ENCODE peak calls at places on chromosome 12, in seven cellular contexts. T is T-helper 1 cell; B is glomerular endothelial cell; W is psoas muscle; L is effector CD4-positive, alpha-beta T cell; H is head of caudate nucleus; Y is activated T-helper 9 cell treated with anti-CD3 and anti-CD28 coated beads, Interleukin-2, amount 50 U/mL, for 16 hours. E is an unnamed sample.

GRCh38 chr12:48668996-48669395 is 13.0 kb downstream of the KANSL2 start:
- DNase-seq in L (no peak), W (no peak), Y (no peak), H (no peak), T (no peak), B (no peak), E (no peak)

GRCh38 chr12:123431951-123432886 is 4.3 kb downstream of the RILPL2 start:
- DNase-seq in W (no peak), B (no peak), Y (peak), L (peak), H (no peak), T (no peak), E (no peak)

GRCh38 chr12:4506870-4507269 is 31.8 kb upstream of the RAD51AP1 start:
- DNase-seq in L (no peak), Y (no peak), T (no peak), W (no peak), H (no peak), B (no peak), E (no peak)

GRCh38 chr12:76457010-76457409 is 102.6 kb downstream of the OSBPL8 start:
- DNase-seq in Y (no peak), B (no peak), W (no peak), H (no peak), L (no peak), T (no peak), E (no peak)

GRCh38 chr12:32477714-32478113 is 78.4 kb downstream of the FGD4 start:
- DNase-seq in L (no peak), W (no peak), Y (no peak), T (no peak), B (no peak), H (no peak), E (no peak)

GRCh38 chr12:93186131-93186530 is 191.6 kb upstream of the NUDT4 start:
- DNase-seq in L (no peak), B (no peak), H (no peak), Y (no peak), W (no peak), T (no peak), E (no peak)

GRCh38 chr12:13530966-13531365 is 334.4 kb downstream of the EMP1 start:
- DNase-seq in T (no peak), H (peak), Y (no peak), L (no peak), B (no peak), W (no peak), E (no peak)

GRCh38 chr12:123165537-123165936 is 14.6 kb upstream of the PITPNM2 start:
- DNase-seq in T (no peak), W (no peak), L (no peak), H (no peak), Y (no peak), B (no peak), E (no peak)

GRCh38 chr12:2231011-2231595 is 178.3 kb downstream of the CACNA1C start:
- DNase-seq in Y (no peak), T (no peak), H (no peak), L (no peak), B (no peak), W (no peak), E (no peak)

GRCh38 chr12:1796515-1797010 is 23.8 kb upstream of the LRTM2 start:
- DNase-seq in L (no peak), Y (peak), B (no peak), W (peak), T (no peak), H (no peak), E (no peak)

GRCh38 chr12:90407841-90408240 is 547.1 kb downstream of the CCER1 start:
- DNase-seq in T (no peak), Y (no peak), H (no peak), B (no peak), L (no peak), W (no peak), E (no peak)

GRCh38 chr12:129909051-129910020 is 5.5 kb upstream of the TMEM132D start:
- DNase-seq in W (no peak), L (no peak), H (no peak), T (no peak), B (no peak), Y (no peak), E (no peak)

GRCh38 chr12:129673807-129674206 is 230.0 kb downstream of the TMEM132D start:
- DNase-seq in B (no peak), H (no peak), Y (no peak), W (no peak), L (no peak), T (no peak), E (no peak)

GRCh38 chr12:118714051-118714460 is 267.3 kb upstream of the SRRM4 start:
- DNase-seq in L (no peak), H (no peak), Y (no peak), B (no peak), W (no peak), T (no peak), E (peak)

GRCh38 chr12:124766745-124767074 is 97.0 kb downstream of the SCARB1 start:
- DNase-seq in W (no peak), Y (no peak), L (no peak), T (no peak), B (no peak), H (no peak), E (no peak)

GRCh38 chr12:26939192-26939832 is 1.0 kb downstream of the FGFR1OP2 start:
- DNase-seq in B (no peak), H (no peak), L (no peak), Y (no peak), W (no peak), T (no peak), E (no peak)

GRCh38 chr12:56158926-56159461 is 835 bp downstream of the MYL6 start:
- DNase-seq in L (no peak), H (peak), B (no peak), W (peak), Y (no peak), T (no peak), E (no peak)

GRCh38 chr12:14058717-14059116 is 77.3 kb upstream of the GRIN2B start:
- DNase-seq in Y (no peak), W (no peak), T (no peak), H (peak), B (no peak), L (no peak), E (no peak)

GRCh38 chr12:19220861-19221466 is 91.4 kb downstream of the PLEKHA5 start:
- DNase-seq in W (no peak), Y (no peak), T (no peak), H (no peak), B (no peak), L (no peak), E (no peak)

GRCh38 chr12:2979806-2980205 is 20.6 kb downstream of the TEAD4 start:
- DNase-seq in L (no peak), Y (no peak), B (no peak), T (no peak), H (no peak), W (no peak), E (no peak)

GRCh38 chr12:87995581-87996178 is 33.5 kb downstream of the C12orf50 start:
- DNase-seq in L (peak), T (no peak), H (peak), W (peak), B (peak), Y (no peak), E (peak)

GRCh38 chr12:121961195-121961879 is 42.9 kb downstream of the CFAP251 start:
- DNase-seq in Y (no peak), B (no peak), L (no peak), H (no peak), T (no peak), W (no peak), E (no peak)

GRCh38 chr12:1580526-1580925 is 13.9 kb downstream of the FBXL14 start:
- DNase-seq in H (no peak), L (no peak), W (no peak), B (no peak), T (no peak), Y (no peak), E (no peak)

GRCh38 chr12:3252416-3252815 is 175.2 kb downstream of the TSPAN9 start:
- DNase-seq in H (peak), Y (no peak), L (no peak), B (no peak), W (peak), T (no peak), E (no peak)

GRCh38 chr12:62250671-62251608 is 9.3 kb upstream of the USP15 start:
- DNase-seq in B (no peak), T (no peak), H (no peak), Y (no peak), L (no peak), W (no peak), E (no peak)